ENCODE peak calls at places on chromosomes 3 and 15, in four cellular contexts. One of them, this sample, is unnamed.

GRCh38 chr3:143650120-143650519 is 198.1 kb downstream of the SLC9A9 start:
- DNase-seq in adipocyte: no peak
- DNase-seq in tibial nerve: no peak
- DNase-seq in SJSA1: no peak
- DNase-seq in this sample: no peak

GRCh38 chr3:46112296-46112695 is 85.0 kb upstream of the XCR1 start:
- DNase-seq in adipocyte: no peak
- DNase-seq in tibial nerve: no peak
- DNase-seq in SJSA1: no peak
- DNase-seq in this sample: no peak

GRCh38 chr15:66107070-66107469 is 146.5 kb downstream of the MEGF11 start:
- DNase-seq in adipocyte: no peak
- DNase-seq in tibial nerve: no peak
- DNase-seq in SJSA1: no peak
- DNase-seq in this sample: no peak

GRCh38 chr3:189334064-189334920 is 162.5 kb downstream of the TPRG1 start:
- DNase-seq in adipocyte: no peak
- DNase-seq in tibial nerve: no peak
- DNase-seq in SJSA1: peak
- DNase-seq in this sample: no peak

GRCh38 chr3:138625707-138626365 is 17.3 kb downstream of the FAIM start:
- DNase-seq in adipocyte: peak
- DNase-seq in tibial nerve: no peak
- DNase-seq in SJSA1: no peak
- DNase-seq in this sample: no peak

GRCh38 chr15:87959080-87959479 is 297.5 kb downstream of the NTRK3 start:
- DNase-seq in adipocyte: no peak
- DNase-seq in tibial nerve: no peak
- DNase-seq in SJSA1: no peak
- DNase-seq in this sample: no peak

GRCh38 chr3:12438318-12438717 is 46.0 kb upstream of the TSEN2 start:
- DNase-seq in adipocyte: no peak
- DNase-seq in tibial nerve: no peak
- DNase-seq in SJSA1: no peak
- DNase-seq in this sample: no peak

GRCh38 chr3:113885050-113885449 is 46.5 kb downstream of the GRAMD1C start:
- DNase-seq in adipocyte: no peak
- DNase-seq in tibial nerve: no peak
- DNase-seq in SJSA1: no peak
- DNase-seq in this sample: no peak

GRCh38 chr3:51669241-51670052 is 1.6 kb upstream of the TEX264 start:
- DNase-seq in adipocyte: peak
- DNase-seq in tibial nerve: peak
- DNase-seq in SJSA1: peak
- DNase-seq in this sample: peak

GRCh38 chr3:139638518-139638917 is 39.3 kb downstream of the NMNAT3 start:
- DNase-seq in adipocyte: no peak
- DNase-seq in tibial nerve: no peak
- DNase-seq in SJSA1: no peak
- DNase-seq in this sample: no peak

GRCh38 chr15:71433402-71433801 is 318.1 kb downstream of the THSD4 start:
- DNase-seq in adipocyte: no peak
- DNase-seq in tibial nerve: no peak
- DNase-seq in SJSA1: no peak
- DNase-seq in this sample: no peak

GRCh38 chr15:43958894-43959330 is 132.1 kb downstream of the WDR76 start:
- DNase-seq in adipocyte: peak
- DNase-seq in tibial nerve: no peak
- DNase-seq in SJSA1: peak
- DNase-seq in this sample: no peak

GRCh38 chr3:194095464-194095863 is 40.5 kb upstream of the HES1 start:
- DNase-seq in adipocyte: no peak
- DNase-seq in tibial nerve: peak
- DNase-seq in SJSA1: no peak
- DNase-seq in this sample: no peak

GRCh38 chr3:52374173-52374572 is 58.1 kb downstream of the DNAH1 start:
- DNase-seq in adipocyte: no peak
- DNase-seq in tibial nerve: no peak
- DNase-seq in SJSA1: no peak
- DNase-seq in this sample: no peak

GRCh38 chr3:155270063-155270462 is 23.4 kb downstream of the STRIT1 start:
- DNase-seq in adipocyte: no peak
- DNase-seq in tibial nerve: no peak
- DNase-seq in SJSA1: no peak
- DNase-seq in this sample: no peak

GRCh38 chr3:186038360-186038759 is 70.5 kb downstream of the ETV5 start:
- DNase-seq in adipocyte: no peak
- DNase-seq in tibial nerve: no peak
- DNase-seq in SJSA1: no peak
- DNase-seq in this sample: no peak

GRCh38 chr3:105836533-105836932 is 32.3 kb downstream of the CBLB start:
- DNase-seq in adipocyte: peak
- DNase-seq in tibial nerve: no peak
- DNase-seq in SJSA1: peak
- DNase-seq in this sample: no peak

GRCh38 chr3:40877651-40878463 is 321.4 kb upstream of the CTNNB1 start:
- DNase-seq in adipocyte: no peak
- DNase-seq in tibial nerve: peak
- DNase-seq in SJSA1: peak
- DNase-seq in this sample: no peak

GRCh38 chr3:192607798-192608197 is 119.5 kb downstream of the FGF12 start:
- DNase-seq in adipocyte: no peak
- DNase-seq in tibial nerve: no peak
- DNase-seq in SJSA1: no peak
- DNase-seq in this sample: no peak

GRCh38 chr3:65379223-65379622 is 659.5 kb downstream of the MAGI1 start:
- DNase-seq in adipocyte: no peak
- DNase-seq in tibial nerve: no peak
- DNase-seq in SJSA1: no peak
- DNase-seq in this sample: no peak

GRCh38 chr3:48217449-48217848 is 5.8 kb upstream of the CAMP start:
- DNase-seq in adipocyte: no peak
- DNase-seq in tibial nerve: peak
- DNase-seq in SJSA1: no peak
- DNase-seq in this sample: no peak
- H3K4me3 ChIP-seq in adipocyte: no peak
- H3K4me3 ChIP-seq in tibial nerve: no peak
- H3K4me3 ChIP-seq in SJSA1: no peak
- H3K4me3 ChIP-seq in this sample: no peak

DNA sequence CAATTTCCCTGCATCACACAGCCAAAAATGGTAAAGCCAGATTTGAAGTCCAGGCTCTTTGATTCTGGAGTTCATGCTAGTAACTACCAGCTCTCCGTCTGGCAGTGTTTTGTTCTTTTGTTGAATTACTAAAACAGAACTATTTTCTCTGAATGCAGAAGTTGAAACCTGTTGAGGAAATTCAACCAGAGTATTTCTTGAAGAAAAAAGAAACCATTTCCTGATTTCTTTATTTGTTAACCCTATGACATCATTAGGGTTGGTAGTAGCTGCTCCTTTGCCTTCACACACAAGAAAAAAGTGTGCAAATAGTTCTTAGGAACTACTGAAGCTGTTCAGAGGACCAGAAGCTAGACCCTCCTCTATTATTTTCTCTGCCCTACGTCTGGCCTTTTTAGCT is 34.4 kb downstream of the CRTC3 start:
- DNase-seq in adipocyte: no peak
- DNase-seq in tibial nerve: no peak
- DNase-seq in SJSA1: no peak
- DNase-seq in this sample: peak
- H3K4me3 ChIP-seq in adipocyte: no peak
- H3K4me3 ChIP-seq in tibial nerve: no peak
- H3K4me3 ChIP-seq in SJSA1: no peak
- H3K4me3 ChIP-seq in this sample: no peak

DNA sequence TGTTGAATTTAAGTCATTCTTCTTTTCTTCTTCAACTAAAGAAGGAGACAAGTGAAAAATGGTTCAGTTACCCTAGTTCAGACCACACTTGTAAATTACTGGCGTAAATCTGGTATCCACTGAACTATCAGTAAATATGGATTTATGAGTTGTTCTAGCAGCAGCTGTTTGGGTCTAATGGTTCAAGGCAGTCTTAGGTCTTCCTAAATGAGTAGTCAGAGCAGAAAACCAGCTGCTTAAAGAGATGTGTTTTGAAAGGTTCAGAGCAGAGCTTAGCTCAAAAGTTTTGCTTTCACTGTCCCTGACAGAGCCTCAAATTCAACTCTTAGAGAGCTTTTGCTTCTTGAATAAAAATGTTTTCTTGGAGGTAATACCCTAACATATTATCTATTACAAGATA is 5.5 kb downstream of the VGLL3 start:
- DNase-seq in adipocyte: peak
- DNase-seq in tibial nerve: no peak
- DNase-seq in SJSA1: peak
- DNase-seq in this sample: no peak
- H3K4me3 ChIP-seq in adipocyte: peak
- H3K4me3 ChIP-seq in tibial nerve: no peak
- H3K4me3 ChIP-seq in SJSA1: no peak
- H3K4me3 ChIP-seq in this sample: no peak

GRCh38 chr3:8622873-8623725 is 21.5 kb downstream of the SSUH2 start:
- DNase-seq in adipocyte: peak
- DNase-seq in tibial nerve: peak
- DNase-seq in SJSA1: peak
- DNase-seq in this sample: no peak
- H3K4me3 ChIP-seq in adipocyte: peak
- H3K4me3 ChIP-seq in tibial nerve: no peak
- H3K4me3 ChIP-seq in SJSA1: no peak
- H3K4me3 ChIP-seq in this sample: no peak

DNA sequence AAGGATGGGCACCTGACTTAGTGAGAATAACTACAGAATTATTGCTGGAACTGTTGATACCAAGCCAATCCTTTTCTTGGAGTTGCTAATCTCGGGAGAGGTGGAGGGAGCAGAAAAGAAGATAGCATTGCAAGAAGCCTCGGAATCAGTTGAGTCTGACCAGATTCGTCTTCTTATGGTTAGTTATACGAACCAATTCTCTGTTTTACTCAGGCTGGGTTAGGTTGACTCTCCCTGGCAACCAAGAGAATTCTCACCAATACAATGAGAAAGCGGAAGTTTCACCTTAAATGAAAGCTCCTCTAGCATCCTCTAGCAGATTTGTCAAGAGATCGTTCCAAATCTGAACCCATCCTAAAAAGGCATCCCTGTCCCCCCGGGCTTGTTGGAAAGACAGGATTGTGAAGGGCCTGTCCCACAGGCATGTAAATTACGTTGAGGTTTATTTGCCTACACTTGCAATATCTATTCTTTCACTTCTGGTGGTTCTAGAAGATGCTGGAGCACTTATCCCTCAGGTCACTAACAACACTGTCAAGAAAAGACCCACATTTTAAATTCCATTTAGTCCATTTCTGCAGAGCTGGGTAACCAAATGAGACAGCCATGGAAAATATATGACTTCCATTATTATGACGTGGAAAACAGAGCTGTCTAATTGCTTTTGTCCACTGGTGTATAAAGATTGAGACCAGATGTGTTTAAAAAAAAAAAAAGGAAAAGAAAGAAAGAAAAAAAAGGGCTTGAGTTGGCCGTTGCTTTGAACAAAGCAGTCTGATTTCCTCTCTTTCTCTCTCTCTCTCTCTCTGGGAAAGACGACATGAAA is 43.3 kb upstream of the UBE2E1 start:
- DNase-seq in adipocyte: peak
- DNase-seq in tibial nerve: no peak
- DNase-seq in SJSA1: no peak
- DNase-seq in this sample: no peak
- H3K4me3 ChIP-seq in adipocyte: peak
- H3K4me3 ChIP-seq in tibial nerve: peak
- H3K4me3 ChIP-seq in SJSA1: no peak
- H3K4me3 ChIP-seq in this sample: no peak

GRCh38 chr3:196632033-196632751 is 7.3 kb upstream of the NRROS start:
- DNase-seq in adipocyte: peak
- DNase-seq in tibial nerve: peak
- DNase-seq in SJSA1: peak
- DNase-seq in this sample: peak

GRCh38 chr3:196634224-196634623 is 5.3 kb upstream of the NRROS start:
- DNase-seq in adipocyte: no peak
- DNase-seq in tibial nerve: no peak
- DNase-seq in SJSA1: no peak
- DNase-seq in this sample: no peak

GRCh38 chr3:196633658-196634151 is 5.8 kb upstream of the NRROS start:
- DNase-seq in adipocyte: no peak
- DNase-seq in tibial nerve: no peak
- DNase-seq in SJSA1: no peak
- DNase-seq in this sample: no peak

GRCh38 chr3:196629234-196629633 is 10.3 kb upstream of the NRROS start:
- DNase-seq in adipocyte: no peak
- DNase-seq in tibial nerve: no peak
- DNase-seq in SJSA1: no peak
- DNase-seq in this sample: no peak

DNA sequence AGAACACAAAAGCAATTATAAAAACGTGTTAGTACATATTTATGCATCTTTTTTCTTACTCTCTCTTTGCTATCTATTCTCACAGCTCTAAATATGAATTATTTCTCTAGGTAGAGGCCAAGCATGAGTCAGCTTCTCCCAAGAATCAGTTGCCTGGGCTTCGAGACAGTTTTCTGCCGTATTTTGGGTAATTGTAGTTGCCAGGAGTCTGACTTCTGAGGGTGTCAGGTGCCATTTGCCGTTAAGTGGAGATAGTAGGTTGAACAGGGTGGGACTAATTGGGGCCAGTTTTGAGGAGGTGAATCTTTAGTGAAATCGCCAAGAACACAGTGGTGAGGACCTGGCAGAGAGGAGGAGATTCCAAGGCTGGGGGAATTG is 7.8 kb upstream of the NRROS start:
- DNase-seq in adipocyte: no peak
- DNase-seq in tibial nerve: no peak
- DNase-seq in SJSA1: no peak
- DNase-seq in this sample: no peak
- H3K4me3 ChIP-seq in adipocyte: peak
- H3K4me3 ChIP-seq in tibial nerve: peak
- H3K4me3 ChIP-seq in SJSA1: peak
- H3K4me3 ChIP-seq in this sample: peak

GRCh38 chr15:62889141-62889661 is 153.3 kb upstream of the TPM1 start:
- DNase-seq in adipocyte: no peak
- DNase-seq in tibial nerve: no peak
- DNase-seq in SJSA1: no peak
- DNase-seq in this sample: no peak

GRCh38 chr15:62889734-62890505 is 152.6 kb upstream of the TPM1 start:
- DNase-seq in adipocyte: peak
- DNase-seq in tibial nerve: peak
- DNase-seq in SJSA1: no peak
- DNase-seq in this sample: no peak

GRCh38 chr15:62888628-62889027 is 153.9 kb upstream of the TPM1 start:
- DNase-seq in adipocyte: no peak
- DNase-seq in tibial nerve: no peak
- DNase-seq in SJSA1: no peak
- DNase-seq in this sample: no peak

GRCh38 chr15:62886431-62887071 is 156.0 kb upstream of the TPM1 start:
- DNase-seq in adipocyte: peak
- DNase-seq in tibial nerve: no peak
- DNase-seq in SJSA1: peak
- DNase-seq in this sample: no peak

GRCh38 chr15:62887113-62887570 is 155.4 kb upstream of the TPM1 start:
- DNase-seq in adipocyte: peak
- DNase-seq in tibial nerve: peak
- DNase-seq in SJSA1: no peak
- DNase-seq in this sample: no peak
- H3K4me3 ChIP-seq in adipocyte: no peak
- H3K4me3 ChIP-seq in tibial nerve: no peak
- H3K4me3 ChIP-seq in SJSA1: peak
- H3K4me3 ChIP-seq in this sample: no peak